ENCODE peak calls at places on chromosome 17, in ten cellular contexts. One of them, this sample, is unnamed.
A peak's percentile ranks its signal among the peaks of the same experiment; 100 is the strongest.

GRCh38 chr17:12180644-12181261 is 160.1 kb downstream of the MAP2K4 start:
- DNase-seq in tibial artery: no peak
- DNase-seq in stomach: no peak
- DNase-seq in cardiac muscle cell: peak; percentile 71
- DNase-seq in DND-41: peak; percentile 26
- DNase-seq in A549: peak; percentile 74
- DNase-seq in right lobe of liver: no peak
- DNase-seq in fibroblast of lung: peak; percentile 37
- DNase-seq in ovary: peak; percentile 49
- DNase-seq in neural progenitor cell: peak; percentile 63
- DNase-seq in this sample: peak; percentile 45

GRCh38 chr17:35947156-35947585 is 3.7 kb upstream of the LYZL6 start:
- DNase-seq in cardiac muscle cell: peak; percentile 58
- DNase-seq in right lobe of liver: peak; percentile 37
- DNase-seq in A549: peak; percentile 75
- DNase-seq in ovary: peak; percentile 27
- DNase-seq in neural progenitor cell: peak; percentile 81
- DNase-seq in stomach: peak; percentile 41
- DNase-seq in tibial artery: peak; percentile 34
- DNase-seq in fibroblast of lung: peak; percentile 35
- DNase-seq in DND-41: peak; percentile 67
- DNase-seq in this sample: peak; percentile 21

GRCh38 chr17:19248923-19249574 is 11.9 kb downstream of the EPN2 start:
- DNase-seq in tibial artery: peak; percentile 60
- DNase-seq in A549: no peak
- DNase-seq in ovary: peak; percentile 39
- DNase-seq in fibroblast of lung: peak; percentile 95
- DNase-seq in DND-41: no peak
- DNase-seq in right lobe of liver: no peak
- DNase-seq in neural progenitor cell: no peak
- DNase-seq in stomach: no peak
- DNase-seq in cardiac muscle cell: peak; percentile 78
- DNase-seq in this sample: peak; percentile 53

GRCh38 chr17:82092995-82093751 is 4.9 kb downstream of the FASN start:
- DNase-seq in cardiac muscle cell: no peak
- DNase-seq in ovary: no peak
- DNase-seq in neural progenitor cell: no peak
- DNase-seq in right lobe of liver: no peak
- DNase-seq in fibroblast of lung: no peak
- DNase-seq in DND-41: no peak
- DNase-seq in tibial artery: no peak
- DNase-seq in A549: no peak
- DNase-seq in stomach: no peak
- DNase-seq in this sample: no peak

GRCh38 chr17:28577466-28577824 is 750 bp upstream of the ALDOC start:
- DNase-seq in fibroblast of lung: no peak
- DNase-seq in cardiac muscle cell: no peak
- DNase-seq in A549: no peak
- DNase-seq in tibial artery: no peak
- DNase-seq in stomach: no peak
- DNase-seq in ovary: no peak
- DNase-seq in neural progenitor cell: no peak
- DNase-seq in DND-41: no peak
- DNase-seq in right lobe of liver: no peak
- DNase-seq in this sample: no peak

GRCh38 chr17:59373879-59374495 is 42.5 kb downstream of the YPEL2 start:
- DNase-seq in ovary: no peak
- DNase-seq in A549: no peak
- DNase-seq in fibroblast of lung: peak; percentile 46
- DNase-seq in tibial artery: peak; percentile 74
- DNase-seq in neural progenitor cell: no peak
- DNase-seq in stomach: no peak
- DNase-seq in right lobe of liver: no peak
- DNase-seq in DND-41: no peak
- DNase-seq in cardiac muscle cell: peak; percentile 94
- DNase-seq in this sample: no peak

GRCh38 chr17:82548681-82549303 is 29.3 kb downstream of the FOXK2 start:
- DNase-seq in neural progenitor cell: no peak
- DNase-seq in fibroblast of lung: peak; percentile 23
- DNase-seq in DND-41: no peak
- DNase-seq in A549: no peak
- DNase-seq in ovary: no peak
- DNase-seq in stomach: no peak
- DNase-seq in tibial artery: peak; percentile 48
- DNase-seq in cardiac muscle cell: peak; percentile 21
- DNase-seq in right lobe of liver: peak; percentile 39
- DNase-seq in this sample: no peak

GRCh38 chr17:65301184-65301583 is 164.0 kb downstream of the RGS9 start:
- DNase-seq in stomach: no peak
- DNase-seq in fibroblast of lung: peak; percentile 30
- DNase-seq in ovary: no peak
- DNase-seq in cardiac muscle cell: no peak
- DNase-seq in right lobe of liver: no peak
- DNase-seq in DND-41: no peak
- DNase-seq in tibial artery: no peak
- DNase-seq in A549: no peak
- DNase-seq in neural progenitor cell: no peak
- DNase-seq in this sample: no peak

GRCh38 chr17:41666336-41666680 is 22.4 kb upstream of the EIF1 start:
- DNase-seq in cardiac muscle cell: peak; percentile 58
- DNase-seq in A549: peak; percentile 73
- DNase-seq in stomach: no peak
- DNase-seq in ovary: peak; percentile 51
- DNase-seq in neural progenitor cell: peak; percentile 41
- DNase-seq in DND-41: peak; percentile 67
- DNase-seq in tibial artery: peak; percentile 32
- DNase-seq in fibroblast of lung: peak; percentile 62
- DNase-seq in right lobe of liver: no peak
- DNase-seq in this sample: no peak

GRCh38 chr17:57368637-57369336 is 112.5 kb downstream of the MSI2 start:
- DNase-seq in fibroblast of lung: no peak
- DNase-seq in neural progenitor cell: no peak
- DNase-seq in ovary: no peak
- DNase-seq in DND-41: no peak
- DNase-seq in tibial artery: no peak
- DNase-seq in cardiac muscle cell: no peak
- DNase-seq in stomach: no peak
- DNase-seq in A549: no peak
- DNase-seq in right lobe of liver: no peak
- DNase-seq in this sample: no peak

GRCh38 chr17:57372156-57372555 is 115.8 kb downstream of the MSI2 start:
- DNase-seq in DND-41: no peak
- DNase-seq in A549: peak; percentile 89
- DNase-seq in ovary: no peak
- DNase-seq in neural progenitor cell: no peak
- DNase-seq in fibroblast of lung: peak; percentile 78
- DNase-seq in tibial artery: no peak
- DNase-seq in cardiac muscle cell: peak; percentile 60
- DNase-seq in stomach: no peak
- DNase-seq in right lobe of liver: no peak
- DNase-seq in this sample: no peak

GRCh38 chr17:57370051-57370581 is 113.8 kb downstream of the MSI2 start:
- DNase-seq in A549: peak; percentile 91
- DNase-seq in ovary: no peak
- DNase-seq in right lobe of liver: no peak
- DNase-seq in cardiac muscle cell: peak; percentile 92
- DNase-seq in stomach: no peak
- DNase-seq in fibroblast of lung: peak; percentile 82
- DNase-seq in DND-41: no peak
- DNase-seq in neural progenitor cell: peak; percentile 18
- DNase-seq in tibial artery: no peak
- DNase-seq in this sample: no peak

GRCh38 chr17:57369509-57369945 is 113.2 kb downstream of the MSI2 start:
- DNase-seq in ovary: no peak
- DNase-seq in neural progenitor cell: no peak
- DNase-seq in stomach: no peak
- DNase-seq in right lobe of liver: no peak
- DNase-seq in DND-41: no peak
- DNase-seq in cardiac muscle cell: peak; percentile 39
- DNase-seq in tibial artery: no peak
- DNase-seq in A549: no peak
- DNase-seq in fibroblast of lung: peak; percentile 31
- DNase-seq in this sample: no peak

DNA sequence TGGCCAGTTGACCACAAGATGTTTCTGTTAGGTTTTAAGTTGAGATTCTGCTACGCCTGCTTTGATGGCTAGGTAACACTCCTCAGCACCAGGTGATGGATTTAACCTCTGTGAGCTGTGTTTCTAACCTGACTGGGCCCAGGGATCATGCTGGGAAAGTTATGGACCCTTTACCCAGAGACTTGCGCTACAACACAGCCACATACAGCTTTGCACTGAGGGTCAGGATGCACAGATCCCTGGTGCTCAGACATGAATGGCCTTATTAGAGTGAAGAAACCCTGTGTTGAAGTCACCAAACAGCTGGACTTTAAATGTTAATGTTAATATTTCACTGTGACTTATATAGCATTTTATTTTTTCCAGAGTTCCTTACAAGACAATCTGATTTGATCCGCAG is 114.3 kb downstream of the MSI2 start:
- DNase-seq in DND-41: no peak
- DNase-seq in cardiac muscle cell: no peak
- DNase-seq in ovary: no peak
- DNase-seq in stomach: no peak
- DNase-seq in tibial artery: no peak
- DNase-seq in right lobe of liver: no peak
- DNase-seq in fibroblast of lung: no peak
- DNase-seq in A549: no peak
- DNase-seq in neural progenitor cell: no peak
- DNase-seq in this sample: no peak
- H3K27ac ChIP-seq in DND-41: peak overlapping the region; percentile 37
- H3K27ac ChIP-seq in cardiac muscle cell: peak overlapping the region; percentile 48
- H3K27ac ChIP-seq in ovary: no peak overlapping the region
- H3K27ac ChIP-seq in stomach: no peak overlapping the region
- H3K27ac ChIP-seq in tibial artery: no peak overlapping the region
- H3K27ac ChIP-seq in right lobe of liver: no peak overlapping the region
- H3K27ac ChIP-seq in fibroblast of lung: no peak overlapping the region
- H3K27ac ChIP-seq in A549: peak overlapping the region; percentile 91
- H3K27ac ChIP-seq in neural progenitor cell: peak overlapping the region; percentile 84
- H3K27ac ChIP-seq in this sample: no peak overlapping the region

DNA sequence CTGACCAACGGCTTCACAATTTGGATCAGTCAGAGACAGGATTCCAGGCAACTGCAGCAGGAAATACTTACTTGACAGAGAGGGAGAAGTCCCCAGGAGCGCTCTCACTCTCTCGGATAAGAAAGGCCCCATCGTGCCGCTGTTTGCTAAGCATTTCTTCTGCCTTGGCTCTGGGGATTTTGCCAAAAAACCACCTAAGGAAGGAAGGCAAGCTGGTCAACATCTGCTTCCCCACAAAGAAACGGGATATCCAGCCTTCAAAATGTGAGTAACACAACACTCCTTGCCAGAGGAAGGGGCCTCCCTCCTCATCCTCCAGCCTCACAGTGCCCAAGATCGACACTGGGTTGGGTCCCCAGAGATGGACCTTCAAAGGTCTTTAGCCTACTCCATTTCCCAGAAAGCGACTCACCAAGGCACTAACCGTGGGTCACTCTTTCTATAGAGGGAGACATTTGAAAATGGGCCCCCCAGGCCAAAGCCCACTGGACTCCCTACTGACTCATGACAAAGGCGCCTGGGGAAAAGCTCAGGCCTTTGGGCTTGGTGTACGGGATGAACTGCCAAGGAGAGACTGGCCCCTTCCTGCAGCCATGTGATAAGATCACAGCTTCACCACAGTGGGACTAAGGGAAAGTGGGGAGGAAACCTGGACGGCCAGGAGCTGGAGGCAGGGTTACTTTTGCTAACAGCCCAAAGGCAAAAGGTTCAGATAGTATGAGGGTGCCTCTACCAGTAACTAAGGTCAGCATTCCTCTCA is 36.8 kb upstream of the SLC25A19 start:
- DNase-seq in DND-41: no peak
- DNase-seq in neural progenitor cell: no peak
- DNase-seq in A549: no peak
- DNase-seq in tibial artery: peak; percentile 43
- DNase-seq in right lobe of liver: no peak
- DNase-seq in ovary: no peak
- DNase-seq in fibroblast of lung: peak; percentile 84
- DNase-seq in stomach: no peak
- DNase-seq in cardiac muscle cell: peak; percentile 90
- DNase-seq in this sample: no peak
- H3K27ac ChIP-seq in DND-41: peak overlapping the region; percentile 72
- H3K27ac ChIP-seq in neural progenitor cell: peak overlapping the region; percentile 45
- H3K27ac ChIP-seq in A549: peak overlapping the region; percentile 7
- H3K27ac ChIP-seq in tibial artery: no peak overlapping the region
- H3K27ac ChIP-seq in right lobe of liver: no peak overlapping the region
- H3K27ac ChIP-seq in ovary: no peak overlapping the region
- H3K27ac ChIP-seq in fibroblast of lung: no peak overlapping the region
- H3K27ac ChIP-seq in stomach: peak overlapping the region; percentile 47
- H3K27ac ChIP-seq in cardiac muscle cell: peak overlapping the region; percentile 52
- H3K27ac ChIP-seq in this sample: no peak overlapping the region

DNA sequence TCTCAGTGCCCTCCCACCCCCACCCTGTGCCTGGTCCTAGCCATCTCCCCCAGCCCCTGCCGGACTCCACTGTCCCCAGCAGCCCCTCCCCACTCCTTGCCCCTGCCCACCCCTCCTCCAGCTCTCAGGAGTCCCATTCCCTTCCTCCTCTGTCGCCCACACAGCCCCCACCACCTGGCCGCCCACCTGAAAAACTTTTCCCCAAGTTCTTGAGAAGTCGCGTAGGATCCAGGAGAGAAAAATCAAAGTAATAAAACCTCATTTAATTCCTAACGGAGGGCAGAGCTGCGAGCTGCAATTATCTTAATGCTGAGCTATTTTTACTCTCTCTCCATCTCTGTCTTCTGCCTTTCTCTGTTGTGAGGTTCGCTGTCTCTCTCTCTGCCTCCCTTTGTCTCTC is 2.4 kb upstream of the PPP1R1B start:
- DNase-seq in A549: no peak
- DNase-seq in neural progenitor cell: no peak
- DNase-seq in ovary: no peak
- DNase-seq in DND-41: no peak
- DNase-seq in right lobe of liver: no peak
- DNase-seq in fibroblast of lung: no peak
- DNase-seq in tibial artery: no peak
- DNase-seq in stomach: no peak
- DNase-seq in cardiac muscle cell: no peak
- DNase-seq in this sample: no peak
- H3K27ac ChIP-seq in A549: no peak overlapping the region
- H3K27ac ChIP-seq in neural progenitor cell: no peak overlapping the region
- H3K27ac ChIP-seq in ovary: no peak overlapping the region
- H3K27ac ChIP-seq in DND-41: no peak overlapping the region
- H3K27ac ChIP-seq in right lobe of liver: no peak overlapping the region
- H3K27ac ChIP-seq in fibroblast of lung: no peak overlapping the region
- H3K27ac ChIP-seq in tibial artery: no peak overlapping the region
- H3K27ac ChIP-seq in stomach: no peak overlapping the region
- H3K27ac ChIP-seq in cardiac muscle cell: no peak overlapping the region
- H3K27ac ChIP-seq in this sample: no peak overlapping the region

DNA sequence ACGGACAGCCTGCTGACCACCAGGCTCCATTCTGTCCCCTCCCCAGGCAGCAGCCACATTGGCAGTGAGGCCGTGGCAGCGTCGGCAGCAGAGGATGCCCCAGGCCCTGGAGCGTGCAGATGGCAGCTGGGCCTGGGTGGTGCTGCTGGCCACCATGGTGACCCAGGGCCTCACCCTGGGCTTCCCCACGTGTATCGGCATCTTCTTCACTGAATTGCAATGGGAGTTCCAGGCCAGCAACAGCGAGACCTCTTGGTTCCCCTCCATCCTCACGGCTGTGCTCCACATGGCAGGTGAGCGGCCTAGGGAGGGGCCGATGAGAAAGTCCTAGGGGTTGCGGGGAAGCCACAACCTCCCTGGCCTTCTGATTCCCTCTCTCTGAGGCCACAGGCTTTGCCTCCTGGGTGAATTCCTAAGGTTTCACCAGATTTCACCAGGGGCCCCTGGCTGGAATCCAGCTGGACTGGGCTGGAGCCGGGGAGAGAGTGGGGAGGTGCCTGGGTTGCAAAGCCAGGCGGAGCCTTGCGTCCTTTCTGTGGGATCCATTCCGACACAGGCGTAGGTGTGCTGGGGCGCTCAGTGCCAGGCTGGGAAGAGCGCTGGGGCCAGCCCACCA is 5.9 kb downstream of the SLC16A5 start:
- DNase-seq in cardiac muscle cell: no peak
- DNase-seq in fibroblast of lung: no peak
- DNase-seq in tibial artery: no peak
- DNase-seq in stomach: peak; percentile 33
- DNase-seq in ovary: no peak
- DNase-seq in DND-41: no peak
- DNase-seq in neural progenitor cell: no peak
- DNase-seq in A549: peak; percentile 42
- DNase-seq in right lobe of liver: no peak
- DNase-seq in this sample: no peak
- H3K27ac ChIP-seq in cardiac muscle cell: no peak overlapping the region
- H3K27ac ChIP-seq in fibroblast of lung: no peak overlapping the region
- H3K27ac ChIP-seq in tibial artery: no peak overlapping the region
- H3K27ac ChIP-seq in stomach: peak overlapping the region; percentile 92
- H3K27ac ChIP-seq in ovary: peak overlapping the region; percentile 54
- H3K27ac ChIP-seq in DND-41: no peak overlapping the region
- H3K27ac ChIP-seq in neural progenitor cell: no peak overlapping the region
- H3K27ac ChIP-seq in A549: peak overlapping the region; percentile 96
- H3K27ac ChIP-seq in right lobe of liver: no peak overlapping the region
- H3K27ac ChIP-seq in this sample: no peak overlapping the region

This sample was measured in SJSA1.